ENCODE peak calls at places on chromosomes 2 and 18, in six cellular contexts. O, G, B, M, D and V are unnamed samples.

GRCh38 chr2:182229288-182229687 is 197.5 kb downstream of the PDE1A start:
- DNase-seq in G (no peak), B (no peak), D (peak; percentile 80), O (no peak), M (peak; percentile 30), V (no peak)

GRCh38 chr2:32450851-32451250 is 94.0 kb downstream of the BIRC6 start:
- DNase-seq in G (no peak), M (no peak), O (no peak), D (peak; percentile 28), B (no peak), V (no peak)

GRCh38 chr2:235144291-235144690 is 192.5 kb downstream of the SH3BP4 start:
- DNase-seq in D (no peak), O (no peak), M (no peak), B (no peak), G (no peak), V (no peak)

GRCh38 chr2:45009303-45009927 is at the start of gene SIX2:
- DNase-seq in G (peak; percentile 88), O (peak; percentile 62), B (peak; percentile 79), M (peak; percentile 99), D (peak; percentile 93), V (peak; percentile 58)

GRCh38 chr18:79525556-79526467 is 130.1 kb downstream of the NFATC1 start:
- DNase-seq in B (no peak), O (no peak), G (no peak), D (peak; percentile 81), M (no peak), V (peak; percentile 45)

GRCh38 chr2:190315273-190315672 is 4.4 kb downstream of the HIBCH start:
- DNase-seq in B (no peak), G (no peak), M (peak; percentile 10), O (no peak), D (no peak), V (no peak)

GRCh38 chr2:53490659-53491058 is 276.9 kb upstream of the CHAC2 start:
- DNase-seq in M (peak; percentile 18), O (no peak), D (peak; percentile 74), G (peak; percentile 58), B (no peak), V (no peak)

GRCh38 chr18:50631831-50632285 is 72.0 kb downstream of the MAPK4 start:
- DNase-seq in D (no peak), B (no peak), G (no peak), M (no peak), O (no peak), V (no peak)

GRCh38 chr2:127051780-127052067 is 55.2 kb downstream of the BIN1 start:
- DNase-seq in G (no peak), O (no peak), D (no peak), B (no peak), M (no peak), V (no peak)